ENCODE peak calls at places on chromosomes 11 and 22, in four cellular contexts. Y, M, G and E are unnamed samples.

GRCh38 chr11:46106530-46107407 is 14.5 kb downstream of the PHF21A start:
- DNase-seq in Y (no peak), M (no peak), G (no peak), E (no peak)

GRCh38 chr22:44159811-44160210 is 20.9 kb upstream of the PARVG start:
- DNase-seq in Y (no peak), M (no peak), G (no peak), E (no peak)

GRCh38 chr11:77147668-77148321 is 19.7 kb downstream of the MYO7A start:
- DNase-seq in Y (peak; percentile 51), M (peak; percentile 44), G (no peak), E (peak; percentile 67)

GRCh38 chr22:23496445-23496833 is 83.7 kb downstream of the IGLL1 start:
- DNase-seq in Y (no peak), M (no peak), G (no peak), E (no peak)

GRCh38 chr11:27605422-27605821 is 94.8 kb downstream of the BDNF start:
- DNase-seq in Y (no peak), M (no peak), G (no peak), E (no peak)

GRCh38 chr22:29689201-29689871 is 30.5 kb upstream of the CABP7 start:
- DNase-seq in Y (no peak), M (no peak), G (no peak), E (no peak)

GRCh38 chr11:121829159-121829643 is 286.8 kb downstream of the BLID start:
- DNase-seq in Y (no peak), M (no peak), G (no peak), E (peak; percentile 28)

GRCh38 chr11:61472282-61472681 is 36.3 kb upstream of the LRRC10B start:
- DNase-seq in Y (peak; percentile 33), M (no peak), G (peak; percentile 51), E (no peak)

GRCh38 chr22:22061085-22062077 is 78.8 kb upstream of the TOP3B start:
- DNase-seq in Y (peak; percentile 19), M (no peak), G (no peak), E (peak; percentile 76)

GRCh38 chr11:125942276-125942611 is 3.6 kb upstream of the VSIG10L2 start:
- DNase-seq in Y (no peak), M (no peak), G (no peak), E (no peak)

GRCh38 chr11:107696140-107696539 is 15.7 kb downstream of the SLN start:
- DNase-seq in Y (no peak), M (no peak), G (no peak), E (peak; percentile 59)

GRCh38 chr11:34063061-34063795 is 11.7 kb downstream of the CAPRIN1 start:
- DNase-seq in Y (no peak), M (no peak), G (no peak), E (no peak)

GRCh38 chr11:80846442-80846841 is 1405.6 kb upstream of the TENM4 start:
- DNase-seq in Y (no peak), M (no peak), G (no peak), E (no peak)

GRCh38 chr11:95149659-95150294 is 60.1 kb downstream of the ENDOD1 start:
- DNase-seq in Y (peak; percentile 58), M (peak; percentile 62), G (no peak), E (peak; percentile 58)

GRCh38 chr11:69576069-69576782 is 64.7 kb upstream of the CCND1 start:
- DNase-seq in Y (no peak), M (no peak), G (no peak), E (no peak)

GRCh38 chr22:27370987-27371386 is 430.6 kb downstream of the MN1 start:
- DNase-seq in Y (no peak), M (no peak), G (peak; percentile 14), E (no peak)

GRCh38 chr11:8266246-8267241 is 2.9 kb upstream of the LMO1 start:
- DNase-seq in Y (no peak), M (no peak), G (no peak), E (no peak)

GRCh38 chr22:42300286-42301071 is 30.0 kb upstream of the TCF20 start:
- DNase-seq in Y (no peak), M (peak; percentile 27), G (no peak), E (peak; percentile 50)

GRCh38 chr11:111456086-111456858 is 55.9 kb downstream of the BTG4 start:
- DNase-seq in Y (no peak), M (no peak), G (no peak), E (no peak)

GRCh38 chr11:76185931-76186401 is 20.3 kb downstream of the WNT11 start:
- DNase-seq in Y (peak; percentile 30), M (no peak), G (no peak), E (peak; percentile 58)

GRCh38 chr22:27063381-27063780 is 406.0 kb downstream of the MIAT start:
- DNase-seq in Y (no peak), M (no peak), G (no peak), E (no peak)

GRCh38 chr11:13487661-13488030 is 8.2 kb downstream of the PTH start:
- DNase-seq in Y (peak; percentile 52), M (no peak), G (no peak), E (no peak)

GRCh38 chr11:120375076-120375475 is 38.9 kb downstream of the ARHGEF12 start:
- DNase-seq in Y (no peak), M (no peak), G (no peak), E (no peak)

GRCh38 chr11:81644239-81644840 is 1089.3 kb downstream of the FAM181B start:
- DNase-seq in Y (peak; percentile 11), M (no peak), G (no peak), E (peak; percentile 76)

GRCh38 chr11:69202511-69203221 is 46.9 kb downstream of the SMIM38 start:
- DNase-seq in Y (no peak), M (no peak), G (no peak), E (no peak)

GRCh38 chr22:30537083-30537731 is 9.3 kb downstream of the SEC14L6 start:
- DNase-seq in Y (no peak), M (no peak), G (no peak), E (no peak)

GRCh38 chr22:43670545-43670944 is 141.6 kb downstream of the EFCAB6 start:
- DNase-seq in Y (no peak), M (no peak), G (no peak), E (peak; percentile 66)

GRCh38 chr22:35777335-35777975 is 59.8 kb downstream of the APOL5 start:
- DNase-seq in Y (no peak), M (no peak), G (no peak), E (no peak)
- H3K27ac ChIP-seq in Y (no peak overlapping the region), M (no peak overlapping the region), G (no peak overlapping the region), E (no peak overlapping the region)

GRCh38 chr22:40221055-40221414 is 43.3 kb downstream of the TNRC6B start:
- DNase-seq in Y (no peak), M (no peak), G (no peak), E (no peak)

GRCh38 chr22:40218723-40219294 is 41.1 kb downstream of the TNRC6B start:
- DNase-seq in Y (no peak), M (no peak), G (no peak), E (peak; percentile 46)

GRCh38 chr22:40224702-40225101 is 47.0 kb downstream of the TNRC6B start:
- DNase-seq in Y (no peak), M (no peak), G (no peak), E (no peak)

GRCh38 chr22:40218152-40218551 is 40.4 kb downstream of the TNRC6B start:
- DNase-seq in Y (no peak), M (no peak), G (no peak), E (no peak)

DNA sequence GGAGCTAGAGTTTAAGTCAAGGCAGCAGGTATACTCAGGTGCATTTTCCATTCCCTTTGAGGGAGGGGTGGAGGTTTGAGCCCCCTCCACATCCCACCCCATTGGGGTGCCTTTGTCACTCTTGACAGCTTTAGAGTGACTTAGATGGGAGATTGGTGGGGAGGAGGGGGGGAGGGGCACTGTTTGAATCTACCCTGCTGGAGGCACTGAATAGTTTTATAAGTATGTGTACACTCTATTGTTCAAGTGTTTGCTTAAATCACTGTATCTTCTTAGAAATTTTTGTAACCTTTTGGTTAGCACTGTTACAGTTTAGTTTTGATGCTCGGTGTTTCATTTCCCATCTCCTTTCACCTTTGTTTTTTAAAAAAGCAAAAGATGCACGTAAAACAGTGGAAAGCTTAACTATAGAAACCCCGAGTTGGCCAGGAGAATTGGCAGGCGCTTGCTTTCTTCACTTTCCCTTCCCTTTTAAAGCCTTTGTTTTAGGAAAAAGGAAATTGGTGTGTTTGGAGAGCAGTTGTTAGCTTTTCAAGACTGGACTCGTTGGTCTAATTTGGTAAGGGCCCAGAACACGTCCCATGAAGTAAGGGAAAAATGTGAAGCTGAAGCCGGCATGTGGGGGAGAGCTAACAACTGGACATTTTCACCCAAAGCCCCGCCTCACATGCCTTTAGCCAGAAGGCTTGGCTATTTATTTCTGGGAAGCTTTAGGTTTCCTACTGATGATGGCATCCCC is 42.8 kb downstream of the TNRC6B start:
- DNase-seq in Y (no peak), M (no peak), G (no peak), E (no peak)
- H3K27ac ChIP-seq in Y (no peak overlapping the region), M (peak overlapping the region; percentile 50), G (peak overlapping the region; percentile 42), E (peak overlapping the region; percentile 80)

DNA sequence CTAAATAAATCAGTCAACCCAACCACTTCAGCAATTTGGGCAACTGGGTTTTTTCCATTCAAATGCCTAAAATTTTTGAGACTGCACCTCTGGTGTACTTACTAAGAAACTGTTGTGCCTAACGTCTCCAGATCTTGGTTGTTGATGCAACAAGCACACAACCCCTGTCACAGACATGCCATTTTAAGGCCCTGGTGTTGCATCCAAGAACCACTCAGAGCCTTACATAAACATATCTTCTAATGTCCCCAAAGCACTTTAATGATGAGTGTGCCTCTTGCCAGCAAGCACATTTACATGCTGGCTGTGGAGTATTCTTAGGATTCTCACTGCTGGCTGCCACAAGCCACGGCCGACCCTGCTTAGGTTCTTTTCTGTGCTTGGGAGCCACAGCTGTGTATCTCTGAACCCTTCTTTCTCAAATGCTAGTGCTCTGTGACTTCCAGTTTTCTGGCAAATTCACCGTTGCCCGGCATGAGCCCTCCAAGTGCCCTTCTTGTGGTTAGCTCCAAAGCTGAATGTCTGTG is 201.4 kb downstream of the ADAMTS15 start:
- DNase-seq in Y (no peak), M (no peak), G (no peak), E (no peak)
- H3K27ac ChIP-seq in Y (no peak overlapping the region), M (peak overlapping the region; percentile 50), G (peak overlapping the region; percentile 51), E (peak overlapping the region; percentile 19)

GRCh38 chr22:39503590-39503989 is 1.5 kb downstream of the MIEF1 start:
- DNase-seq in Y (no peak), M (no peak), G (no peak), E (no peak)
- H3K27ac ChIP-seq in Y (no peak overlapping the region), M (no peak overlapping the region), G (no peak overlapping the region), E (peak overlapping the region; percentile 77)

GRCh38 chr11:875769-876301 is 33.2 kb downstream of the TSPAN4 start:
- DNase-seq in Y (peak; percentile 34), M (no peak), G (no peak), E (no peak)

GRCh38 chr11:876550-876949 is 33.9 kb downstream of the TSPAN4 start:
- DNase-seq in Y (peak; percentile 88), M (no peak), G (no peak), E (no peak)

GRCh38 chr11:875203-875602 is 32.6 kb downstream of the TSPAN4 start:
- DNase-seq in Y (no peak), M (no peak), G (no peak), E (no peak)

GRCh38 chr11:880447-880846 is 30.2 kb downstream of the CHID1 start:
- DNase-seq in Y (no peak), M (no peak), G (no peak), E (no peak)

GRCh38 chr11:877565-877964 is 33.0 kb downstream of the CHID1 start:
- DNase-seq in Y (no peak), M (no peak), G (no peak), E (no peak)
- H3K27ac ChIP-seq in Y (no peak overlapping the region), M (no peak overlapping the region), G (no peak overlapping the region), E (no peak overlapping the region)

GRCh38 chr11:119363081-119363861 is 16.8 kb upstream of the MFRP start:
- DNase-seq in Y (peak; percentile 76), M (no peak), G (no peak), E (no peak)
- H3K27ac ChIP-seq in Y (peak overlapping the region; percentile 95), M (peak overlapping the region; percentile 84), G (no peak overlapping the region), E (peak overlapping the region; percentile 81)